ENCODE peak calls at places on chromosomes 7 and 10, in four cellular contexts. U, W, Z and L are unnamed samples.

GRCh38 chr10:30036811-30037210 is 22.6 kb downstream of the JCAD start:
- DNase-seq in Z (no peak), U (no peak), W (no peak), L (no peak)

GRCh38 chr7:37411444-37412034 is 37.1 kb downstream of the ELMO1 start:
- DNase-seq in U (no peak), Z (no peak), W (no peak), L (no peak)

GRCh38 chr10:44071479-44071878 is 313.4 kb downstream of the CXCL12 start:
- DNase-seq in W (no peak), Z (no peak), U (no peak), L (no peak)

GRCh38 chr10:132405463-132405991 is 8.5 kb downstream of the PWWP2B start:
- DNase-seq in W (no peak), Z (no peak), U (no peak), L (no peak)

GRCh38 chr10:6473901-6474370 is 106.1 kb downstream of the PRKCQ start:
- DNase-seq in U (peak; percentile 70), W (peak; percentile 15), Z (peak; percentile 6), L (no peak)

GRCh38 chr7:101534015-101534803 is 94.9 kb downstream of the MYL10 start:
- DNase-seq in Z (no peak), U (no peak), W (no peak), L (no peak)

GRCh38 chr7:134789967-134790685 is 10.7 kb downstream of the CALD1 start:
- DNase-seq in Z (no peak), U (no peak), W (no peak), L (no peak)

GRCh38 chr7:120436487-120437060 is 163.6 kb downstream of the KCND2 start:
- DNase-seq in U (no peak), Z (no peak), W (no peak), L (no peak)

GRCh38 chr7:69668339-69668738 is 70.1 kb downstream of the AUTS2 start:
- DNase-seq in W (no peak), U (no peak), Z (no peak), L (no peak)

GRCh38 chr7:51314726-51315125 is 1.9 kb downstream of the COBL start:
- DNase-seq in U (no peak), Z (no peak), W (no peak), L (no peak)

GRCh38 chr10:122073508-122073907 is 84.5 kb downstream of the TACC2 start:
- DNase-seq in U (no peak), W (no peak), Z (no peak), L (no peak)

GRCh38 chr7:129108583-129108982 is 35.9 kb upstream of the TSPAN33 start:
- DNase-seq in Z (peak; percentile 7), U (no peak), W (no peak), L (no peak)

GRCh38 chr7:140342732-140343514 is 55.4 kb downstream of the SLC37A3 start:
- DNase-seq in W (no peak), U (no peak), Z (peak; percentile 6), L (peak; percentile 45)

GRCh38 chr7:53656881-53657280 is 621.4 kb downstream of the POM121L12 start:
- DNase-seq in W (no peak), U (no peak), Z (no peak), L (no peak)

GRCh38 chr10:44339218-44339617 is 45.7 kb downstream of the CXCL12 start:
- DNase-seq in U (no peak), Z (no peak), W (no peak), L (no peak)

GRCh38 chr10:14703631-14704001 is 71.1 kb downstream of the FAM107B start:
- DNase-seq in Z (no peak), U (no peak), W (no peak), L (no peak)

GRCh38 chr7:140121321-140121720 is 55.5 kb downstream of the KDM7A start:
- DNase-seq in U (no peak), Z (no peak), W (no peak), L (no peak)

GRCh38 chr10:131996508-131997365 is 15.0 kb upstream of the BNIP3 start:
- DNase-seq in W (no peak), Z (no peak), U (no peak), L (no peak)

GRCh38 chr7:139737221-139738100 is 40.3 kb downstream of the HIPK2 start:
- DNase-seq in U (peak; percentile 20), W (no peak), Z (no peak), L (no peak)

GRCh38 chr7:130901209-130901783 is 167.3 kb upstream of the KLF14 start:
- DNase-seq in Z (peak; percentile 96), U (no peak), W (no peak), L (no peak)

GRCh38 chr10:4077804-4078203 is 292.8 kb upstream of the KLF6 start:
- DNase-seq in Z (no peak), U (no peak), W (no peak), L (no peak)

GRCh38 chr7:91512958-91513357 is 248.7 kb downstream of the FZD1 start:
- DNase-seq in U (no peak), W (no peak), Z (peak; percentile 11), L (no peak)

GRCh38 chr10:32413513-32413912 is 32.4 kb upstream of the CCDC7 start:
- DNase-seq in W (no peak), U (peak; percentile 11), Z (peak; percentile 99), L (no peak)

GRCh38 chr7:99742737-99743394 is 7.9 kb upstream of the CYP3A7 start:
- DNase-seq in U (no peak), W (no peak), Z (no peak), L (no peak)

GRCh38 chr7:14504134-14504533 is 398.4 kb downstream of the DGKB start:
- DNase-seq in W (no peak), U (no peak), Z (no peak), L (peak; percentile 4)

GRCh38 chr7:103660455-103661371 is 214.7 kb upstream of the SLC26A5 start:
- DNase-seq in U (no peak), W (no peak), Z (peak; percentile 72), L (no peak)

GRCh38 chr10:84226616-84227015 is 1.3 kb upstream of the LRIT2 start:
- DNase-seq in Z (no peak), U (no peak), W (no peak), L (no peak)

GRCh38 chr10:120972259-120972658 is 121.1 kb downstream of the WDR11 start:
- DNase-seq in U (no peak), W (no peak), Z (no peak), L (no peak)

GRCh38 chr10:29454250-29454649 is 165.4 kb downstream of the LYZL1 start:
- DNase-seq in U (no peak), W (no peak), Z (no peak), L (no peak)

GRCh38 chr7:82677493-82677892 is 233.9 kb upstream of the CACNA2D1 start:
- DNase-seq in W (peak; percentile 41), U (peak; percentile 44), Z (no peak), L (no peak)

GRCh38 chr7:84331665-84332064 is 137.1 kb upstream of the SEMA3A start:
- DNase-seq in U (no peak), W (no peak), Z (no peak), L (no peak)

GRCh38 chr10:6179078-6179477 is 23.7 kb upstream of the PFKFB3 start:
- DNase-seq in Z (no peak), W (no peak), U (no peak), L (no peak)

GRCh38 chr7:74441801-74442200 is 11.9 kb upstream of the GTF2IRD1 start:
- DNase-seq in Z (no peak), W (no peak), U (no peak), L (no peak)

GRCh38 chr7:74443591-74444365 is 9.9 kb upstream of the GTF2IRD1 start:
- DNase-seq in W (no peak), U (no peak), Z (no peak), L (no peak)

GRCh38 chr7:74439546-74439945 is 14.2 kb upstream of the GTF2IRD1 start:
- DNase-seq in Z (no peak), W (no peak), U (no peak), L (no peak)

DNA sequence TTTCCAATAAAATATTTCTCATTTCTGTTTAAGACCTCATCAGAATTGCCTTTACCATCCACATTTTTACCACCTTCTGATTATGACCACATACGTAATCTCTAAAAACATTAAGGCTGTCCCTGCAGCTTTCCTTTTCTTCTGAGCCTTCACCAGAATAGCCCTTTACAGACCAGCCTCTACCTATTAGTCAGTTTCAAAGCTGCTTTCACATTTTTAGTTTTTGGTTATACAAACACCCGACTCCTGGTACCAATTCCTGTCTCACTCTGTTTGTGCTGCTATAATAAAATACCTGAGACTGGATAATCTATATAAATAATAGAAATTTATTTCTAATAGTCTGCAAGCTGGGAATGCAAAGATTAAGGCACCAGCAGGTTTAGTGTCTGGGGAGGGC is 15.4 kb upstream of the GTF2IRD1 start:
- DNase-seq in Z (no peak), U (no peak), W (no peak), L (no peak)
- H3K4me1 ChIP-seq in Z (no peaks in the 10 kb centered on the region), U (no peaks in the 10 kb centered on the region), W (no peaks in the 10 kb centered on the region), L (no peaks in the 10 kb centered on the region)

GRCh38 chr10:1516492-1517224 is 220.7 kb downstream of the ADARB2 start:
- DNase-seq in W (no peak), U (no peak), Z (no peak), L (no peak)
- H3K27ac ChIP-seq in W (no peak overlapping the region), U (no peak overlapping the region), Z (no peak overlapping the region), L (no peak overlapping the region)

GRCh38 chr7:142791502-142791901 is 20.7 kb downstream of the PRSS2 start:
- DNase-seq in Z (no peak), U (no peak), W (no peak), L (no peak)
- H3K4me3 ChIP-seq in Z (no peak overlapping the region), U (peak overlapping the region; percentile 83), W (peak overlapping the region; percentile 70), L (no peak overlapping the region)

GRCh38 chr10:104328916-104329710 is 9.2 kb downstream of the ITPRIP start:
- DNase-seq in W (peak; percentile 79), U (peak; percentile 79), Z (peak; percentile 99), L (no peak)

GRCh38 chr10:104328636-104328915 is 9.7 kb downstream of the ITPRIP start:
- DNase-seq in W (no peak), U (no peak), Z (no peak), L (no peak)

GRCh38 chr10:104329754-104330153 is 8.5 kb downstream of the ITPRIP start:
- DNase-seq in W (no peak), Z (peak; percentile 84), U (no peak), L (no peak)

GRCh38 chr10:104331208-104331838 is 6.9 kb downstream of the ITPRIP start:
- DNase-seq in U (no peak), W (no peak), Z (peak; percentile 67), L (no peak)

DNA sequence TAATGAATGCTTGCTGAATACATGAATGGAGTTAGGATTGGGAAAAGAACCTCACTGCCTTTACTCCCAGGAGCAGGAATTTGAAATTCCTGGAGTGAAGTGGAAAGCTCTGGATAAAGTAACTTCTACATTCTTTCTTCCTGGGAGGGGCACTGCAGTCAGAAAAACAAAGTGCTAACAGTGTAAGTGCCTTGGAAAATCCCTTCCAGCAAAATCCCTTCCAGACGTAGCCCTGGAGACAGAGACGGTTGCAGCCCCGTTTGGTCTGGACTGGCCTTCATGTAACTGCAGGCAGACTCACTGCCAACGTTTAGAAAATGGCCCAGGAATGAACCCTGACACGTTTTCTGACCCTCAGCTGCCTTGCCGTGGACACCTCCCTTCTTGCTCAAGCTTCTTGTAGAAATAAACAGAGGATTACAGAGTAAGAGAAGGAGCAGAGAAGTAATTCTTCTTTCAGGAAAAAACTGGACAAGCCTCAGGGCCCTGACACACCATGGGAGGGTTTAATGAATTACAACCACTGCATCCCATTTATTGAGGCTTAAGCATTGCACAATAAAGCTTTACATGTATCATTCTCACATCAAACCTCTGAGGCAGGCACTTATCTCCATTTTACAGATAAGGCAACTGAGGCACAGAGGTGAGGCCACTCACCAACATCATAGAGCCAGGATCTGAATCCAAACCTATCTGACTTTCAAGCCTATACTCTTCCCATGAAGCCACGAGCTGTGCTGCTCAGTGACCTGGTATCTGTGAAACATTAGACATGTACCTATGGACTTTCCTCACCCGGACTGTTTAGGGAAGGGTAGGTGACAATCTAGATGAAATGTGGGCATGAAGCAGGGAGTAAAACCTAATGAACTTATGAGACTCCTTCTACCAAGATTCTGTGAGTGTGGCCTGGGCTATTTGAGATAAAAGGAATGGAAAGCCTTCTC is 7.8 kb downstream of the ITPRIP start:
- DNase-seq in Z (peak; percentile 88), W (no peak), U (no peak), L (no peak)
- H3K4me1 ChIP-seq in Z (peaks cover 81% of the 10 kb centered on the region), W (peaks cover 95% of the 10 kb centered on the region), U (peaks cover 100% of the 10 kb centered on the region), L (peaks cover 31% of the 10 kb centered on the region)

GRCh38 chr10:117574546-117575146 is 32.1 kb downstream of the EMX2 start:
- DNase-seq in Z (no peak), W (no peak), U (no peak), L (no peak)
- H3K27ac ChIP-seq in Z (no peak overlapping the region), W (no peak overlapping the region), U (no peak overlapping the region), L (no peak overlapping the region)